ENCODE peak calls at places on chromosomes 5 and 9, in eight cellular contexts. C, A, P, E, N, R, F and G are unnamed samples.

GRCh38 chr9:106077731-106078130 is 383.4 kb downstream of the TMEM38B start:
- DNase-seq in N (no peak), E (no peak), F (no peak), C (peak), R (no peak), P (no peak), A (no peak), G (no peak)

GRCh38 chr5:98320317-98320716 is 453.1 kb upstream of the RGMB start:
- DNase-seq in P (no peak), N (no peak), A (no peak), E (no peak), F (no peak), R (no peak), C (peak), G (no peak)

GRCh38 chr5:102857090-102857818 is 102.1 kb downstream of the PAM start:
- DNase-seq in A (no peak), C (no peak), P (no peak), N (no peak), F (peak), E (no peak), R (peak), G (no peak)

GRCh38 chr9:128635266-128636023 is 21.2 kb downstream of the DYNC2I2 start:
- DNase-seq in P (peak), A (peak), C (peak), R (peak), F (peak), N (peak), E (peak), G (peak)

GRCh38 chr5:84088996-84089395 is 295.7 kb downstream of the EDIL3 start:
- DNase-seq in C (peak), P (peak), F (peak), E (no peak), A (peak), N (peak), R (no peak), G (no peak)

GRCh38 chr9:86534572-86535258 is 180.5 kb upstream of the TUT7 start:
- DNase-seq in C (no peak), N (no peak), P (no peak), R (peak), A (peak), E (no peak), F (peak), G (no peak)

GRCh38 chr9:120348951-120349429 is 231.0 kb downstream of the CDK5RAP2 start:
- DNase-seq in A (peak), N (peak), E (no peak), F (peak), C (peak), P (peak), R (no peak), G (no peak)

GRCh38 chr5:68317641-68318040 is 102.1 kb downstream of the PIK3R1 start:
- DNase-seq in C (no peak), A (no peak), N (no peak), R (no peak), P (no peak), E (no peak), F (no peak), G (no peak)

GRCh38 chr9:93099551-93100264 is 3.7 kb downstream of the CARD19 start:
- DNase-seq in A (no peak), E (peak), R (no peak), N (no peak), F (no peak), C (no peak), P (no peak), G (peak)

GRCh38 chr5:18487928-18488480 is 853.7 kb downstream of the TAF11L14 start:
- DNase-seq in R (no peak), F (no peak), E (no peak), N (no peak), C (no peak), P (peak), A (no peak), G (no peak)

GRCh38 chr5:67215592-67216471 is 19.2 kb upstream of the CD180 start:
- DNase-seq in N (peak), A (peak), C (no peak), R (no peak), E (peak), F (peak), P (peak), G (no peak)

GRCh38 chr9:96491880-96492525 is 42.0 kb downstream of the HABP4 start:
- DNase-seq in E (no peak), R (no peak), F (no peak), A (no peak), C (no peak), N (no peak), P (no peak), G (no peak)

GRCh38 chr5:67268233-67269011 is 71.8 kb upstream of the CD180 start:
- DNase-seq in P (peak), F (peak), C (peak), A (peak), N (peak), E (peak), R (peak), G (peak)

GRCh38 chr5:174453690-174454089 is 270.7 kb upstream of the MSX2 start:
- DNase-seq in C (no peak), F (no peak), R (no peak), A (no peak), P (no peak), N (no peak), E (no peak), G (no peak)

GRCh38 chr5:171207256-171207866 is 101.7 kb upstream of the TLX3 start:
- DNase-seq in F (peak), E (no peak), N (peak), A (peak), R (peak), C (peak), P (peak), G (no peak)

GRCh38 chr9:70012569-70012968 is 31.1 kb upstream of the MAMDC2 start:
- DNase-seq in A (no peak), P (no peak), E (no peak), C (peak), F (no peak), R (no peak), N (no peak), G (no peak)

GRCh38 chr5:53712327-53712726 is 151.9 kb downstream of the NDUFS4 start:
- DNase-seq in A (no peak), P (no peak), F (no peak), C (no peak), E (peak), R (no peak), N (no peak), G (no peak)

GRCh38 chr5:38715671-38716070 is 130.1 kb upstream of the OSMR start:
- DNase-seq in C (peak), A (no peak), P (no peak), E (no peak), N (peak), R (no peak), F (no peak), G (no peak)

GRCh38 chr9:112252194-112252593 is 77.1 kb upstream of the SUSD1 start:
- DNase-seq in F (no peak), A (no peak), E (no peak), R (no peak), N (no peak), C (no peak), P (no peak), G (no peak)

GRCh38 chr9:114156658-114157421 is 1.5 kb downstream of the COL27A1 start:
- DNase-seq in R (no peak), F (peak), E (peak), P (peak), N (no peak), A (peak), C (peak), G (no peak)

DNA sequence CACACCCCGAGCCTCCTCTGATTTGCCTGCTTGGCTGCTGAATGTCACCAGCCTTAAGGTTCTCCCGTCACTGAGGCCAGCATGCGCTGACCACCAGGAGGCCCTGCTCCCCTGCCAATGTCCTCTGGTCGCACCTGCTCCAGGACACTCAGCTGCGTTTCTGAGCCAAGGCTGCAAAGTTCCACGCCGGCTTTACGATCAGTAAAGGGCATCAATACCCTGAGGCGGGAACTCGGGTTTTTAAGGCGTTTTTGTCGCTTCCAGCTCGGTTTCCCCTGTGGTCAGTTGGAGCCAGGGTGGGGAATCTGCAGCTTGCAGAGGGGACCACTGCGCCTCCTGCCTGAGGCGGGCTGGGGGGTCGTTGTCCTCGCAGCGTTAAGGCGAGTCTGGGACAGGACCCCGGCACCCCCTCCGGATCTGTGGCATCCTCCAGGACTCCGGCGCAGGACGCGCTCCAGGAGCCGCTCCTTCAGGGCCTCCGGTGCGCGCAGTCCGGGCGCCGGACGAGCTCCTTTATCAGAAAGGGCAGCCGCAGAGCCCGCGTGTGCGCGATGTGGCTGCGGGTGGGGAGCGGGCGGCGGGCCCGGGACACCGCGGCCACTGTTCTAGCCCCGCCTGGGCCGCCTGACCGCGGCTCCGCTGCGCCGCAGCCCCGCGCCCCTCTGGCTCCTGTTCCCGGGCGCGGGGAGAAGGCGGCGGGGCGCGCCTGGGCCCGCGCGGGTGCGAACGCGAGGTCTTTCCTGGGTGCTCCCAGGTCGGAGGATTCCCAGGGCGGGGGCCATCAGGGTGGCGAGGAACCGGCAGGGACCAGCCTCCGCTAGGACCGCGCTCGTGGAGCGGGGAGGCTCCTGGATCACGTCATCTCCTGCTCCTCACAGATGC is 24.2 kb upstream of the FLT4 start:
- DNase-seq in P (no peak), N (no peak), F (no peak), E (peak), A (no peak), C (peak), R (no peak), G (no peak)
- H3K4me3 ChIP-seq in P (no peak), N (no peak), F (no peak), E (no peak), A (no peak), C (peak), R (no peak), G (peak)

GRCh38 chr5:123514615-123515355 is 2.8 kb downstream of the CSNK1G3 start:
- DNase-seq in N (peak), P (no peak), C (peak), R (no peak), A (no peak), E (no peak), F (no peak), G (no peak)
- H3K4me3 ChIP-seq in N (peak), P (no peak), C (peak), R (no peak), A (no peak), E (no peak), F (no peak), G (no peak)

GRCh38 chr5:114363837-114364236 is 2.0 kb downstream of the KCNN2 start:
- DNase-seq in F (no peak), A (no peak), R (no peak), N (no peak), E (no peak), C (peak), P (no peak), G (no peak)
- H3K4me3 ChIP-seq in F (no peak), A (no peak), R (peak), N (no peak), E (peak), C (peak), P (no peak), G (peak)

GRCh38 chr5:373710-374602 is 52.4 kb downstream of the AHRR start:
- DNase-seq in R (no peak), N (no peak), C (peak), P (peak), E (peak), A (peak), F (peak), G (peak)
- H3K4me3 ChIP-seq in R (peak), N (no peak), C (peak), P (peak), E (no peak), A (peak), F (peak), G (peak)

DNA sequence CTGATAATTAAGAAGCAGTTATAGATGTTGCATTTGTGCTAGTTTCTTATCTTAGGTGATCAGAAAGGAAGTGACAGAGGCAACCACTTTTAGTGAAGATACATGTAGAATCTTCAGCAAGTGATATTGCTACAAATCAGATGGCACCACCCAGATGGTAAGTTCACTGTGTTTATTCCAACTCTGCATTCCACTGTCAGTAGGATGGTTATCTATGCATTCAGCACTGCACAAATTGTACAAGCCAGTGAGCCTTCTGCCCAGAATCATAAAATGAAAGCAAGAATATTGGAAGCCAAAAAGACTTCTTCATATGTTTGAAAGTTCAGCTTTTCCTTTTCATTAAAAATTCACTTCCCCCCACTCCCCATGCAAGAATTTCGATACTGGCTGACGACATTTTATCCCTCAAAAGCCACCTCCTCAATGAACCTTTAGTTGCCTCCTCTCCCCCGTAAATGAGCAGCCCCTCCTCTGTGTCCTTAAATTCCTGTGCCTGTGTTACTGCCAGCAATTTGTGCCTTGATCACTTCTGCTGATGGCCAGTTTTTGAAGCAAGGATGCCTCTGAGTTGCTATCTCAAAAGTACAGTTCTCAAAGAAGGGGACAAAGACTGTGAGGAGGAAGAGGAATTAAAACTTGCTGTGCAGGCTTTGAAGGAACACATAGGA is 91.6 kb downstream of the ZSWIM6 start:
- DNase-seq in R (no peak), E (no peak), A (peak), F (peak), N (no peak), C (peak), P (no peak), G (no peak)
- H3K4me3 ChIP-seq in R (no peak), E (peak), A (no peak), F (no peak), N (no peak), C (no peak), P (no peak), G (peak)

GRCh38 chr9:125651907-125652306 is 55.1 kb downstream of the MAPKAP1 start:
- DNase-seq in P (no peak), A (no peak), F (no peak), R (no peak), C (no peak), N (no peak), E (no peak), G (no peak)

GRCh38 chr9:125650271-125650737 is 56.7 kb downstream of the MAPKAP1 start:
- DNase-seq in N (no peak), P (peak), A (peak), R (no peak), E (no peak), C (no peak), F (peak), G (no peak)

GRCh38 chr9:125648294-125648693 is 58.7 kb downstream of the MAPKAP1 start:
- DNase-seq in N (no peak), C (no peak), F (no peak), R (no peak), A (no peak), E (no peak), P (no peak), G (no peak)

GRCh38 chr9:125649315-125649714 is 57.7 kb downstream of the MAPKAP1 start:
- DNase-seq in F (peak), A (peak), C (no peak), R (no peak), N (no peak), P (peak), E (no peak), G (no peak)

GRCh38 chr9:125649826-125650225 is 57.2 kb downstream of the MAPKAP1 start:
- DNase-seq in A (no peak), F (no peak), E (no peak), P (no peak), C (no peak), R (no peak), N (no peak), G (no peak)
- H3K4me3 ChIP-seq in A (no peak), F (peak), E (no peak), P (no peak), C (no peak), R (no peak), N (no peak), G (no peak)